ENCODE peak calls at places on chromosomes 16 and 17, in five cellular contexts. One of them, this sample, is unnamed.

GRCh38 chr17:28549274-28550132 is 2.9 kb downstream of the UNC119 start:
- DNase-seq in GM23338: no peak
- DNase-seq in SJCRH30: no peak
- DNase-seq in tibial artery: no peak
- DNase-seq in CD8-positive, alpha-beta memory T cell: peak; percentile 58
- DNase-seq in this sample: no peak

GRCh38 chr17:80202197-80202596 is 17.9 kb downstream of the SGSH start:
- DNase-seq in GM23338: no peak
- DNase-seq in CD8-positive, alpha-beta memory T cell: no peak
- DNase-seq in tibial artery: no peak
- DNase-seq in SJCRH30: no peak
- DNase-seq in this sample: no peak

GRCh38 chr16:54282202-54282922 is 4.2 kb downstream of the IRX3 start:
- DNase-seq in SJCRH30: no peak
- DNase-seq in GM23338: peak; percentile 81
- DNase-seq in CD8-positive, alpha-beta memory T cell: no peak
- DNase-seq in tibial artery: peak; percentile 63
- DNase-seq in this sample: no peak

GRCh38 chr17:14690704-14691103 is 389.8 kb downstream of the HS3ST3B1 start:
- DNase-seq in CD8-positive, alpha-beta memory T cell: no peak
- DNase-seq in SJCRH30: no peak
- DNase-seq in tibial artery: no peak
- DNase-seq in GM23338: no peak
- DNase-seq in this sample: no peak

GRCh38 chr17:81254955-81255717 is 16.0 kb downstream of the NDUFAF8 start:
- DNase-seq in SJCRH30: peak; percentile 99
- DNase-seq in CD8-positive, alpha-beta memory T cell: no peak
- DNase-seq in GM23338: peak; percentile 84
- DNase-seq in tibial artery: peak; percentile 89
- DNase-seq in this sample: peak; percentile 65

GRCh38 chr17:71071837-71072236 is 902.5 kb downstream of the KCNJ2 start:
- DNase-seq in CD8-positive, alpha-beta memory T cell: no peak
- DNase-seq in SJCRH30: peak; percentile 66
- DNase-seq in tibial artery: no peak
- DNase-seq in GM23338: no peak
- DNase-seq in this sample: peak; percentile 97

GRCh38 chr17:67974598-67975066 is 21.6 kb downstream of the C17orf58 start:
- DNase-seq in CD8-positive, alpha-beta memory T cell: no peak
- DNase-seq in tibial artery: no peak
- DNase-seq in GM23338: peak; percentile 97
- DNase-seq in SJCRH30: no peak
- DNase-seq in this sample: no peak

GRCh38 chr17:1275962-1276736 is 3.3 kb upstream of the TRARG1 start:
- DNase-seq in CD8-positive, alpha-beta memory T cell: peak; percentile 69
- DNase-seq in GM23338: peak; percentile 91
- DNase-seq in SJCRH30: peak; percentile 66
- DNase-seq in tibial artery: peak; percentile 75
- DNase-seq in this sample: no peak

GRCh38 chr17:48970224-48970623 is 1.8 kb upstream of the GIP start:
- DNase-seq in tibial artery: no peak
- DNase-seq in SJCRH30: peak; percentile 82
- DNase-seq in CD8-positive, alpha-beta memory T cell: no peak
- DNase-seq in GM23338: no peak
- DNase-seq in this sample: no peak

GRCh38 chr17:31524926-31525800 is 133.7 kb downstream of the RAB11FIP4 start:
- DNase-seq in GM23338: peak; percentile 98
- DNase-seq in tibial artery: peak; percentile 90
- DNase-seq in SJCRH30: peak; percentile 92
- DNase-seq in CD8-positive, alpha-beta memory T cell: peak; percentile 82
- DNase-seq in this sample: peak; percentile 59

GRCh38 chr16:90057738-90058173 is 19.4 kb downstream of the PRDM7 start:
- DNase-seq in GM23338: no peak
- DNase-seq in SJCRH30: no peak
- DNase-seq in tibial artery: no peak
- DNase-seq in CD8-positive, alpha-beta memory T cell: no peak
- DNase-seq in this sample: no peak

GRCh38 chr16:19135896-19136438 is 22.2 kb downstream of the ITPRIPL2 start:
- DNase-seq in tibial artery: no peak
- DNase-seq in SJCRH30: no peak
- DNase-seq in CD8-positive, alpha-beta memory T cell: no peak
- DNase-seq in GM23338: no peak
- DNase-seq in this sample: no peak

GRCh38 chr17:42378597-42379594 is 9.3 kb downstream of the STAT3 start:
- DNase-seq in tibial artery: no peak
- DNase-seq in CD8-positive, alpha-beta memory T cell: no peak
- DNase-seq in SJCRH30: no peak
- DNase-seq in GM23338: peak; percentile 52
- DNase-seq in this sample: no peak

GRCh38 chr17:73309727-73310555 is 1.9 kb downstream of the CDC42EP4 start:
- DNase-seq in SJCRH30: peak; percentile 61
- DNase-seq in tibial artery: no peak
- DNase-seq in CD8-positive, alpha-beta memory T cell: no peak
- DNase-seq in GM23338: peak; percentile 39
- DNase-seq in this sample: no peak

GRCh38 chr16:13727943-13728342 is 192.0 kb upstream of the ERCC4 start:
- DNase-seq in tibial artery: no peak
- DNase-seq in GM23338: no peak
- DNase-seq in SJCRH30: no peak
- DNase-seq in CD8-positive, alpha-beta memory T cell: no peak
- DNase-seq in this sample: no peak

GRCh38 chr17:57537524-57538410 is 207.3 kb downstream of the CCDC182 start:
- DNase-seq in GM23338: no peak
- DNase-seq in CD8-positive, alpha-beta memory T cell: no peak
- DNase-seq in SJCRH30: peak; percentile 53
- DNase-seq in tibial artery: no peak
- DNase-seq in this sample: no peak

GRCh38 chr17:76869878-76870714 is 1.9 kb downstream of the MGAT5B start:
- DNase-seq in tibial artery: no peak
- DNase-seq in CD8-positive, alpha-beta memory T cell: no peak
- DNase-seq in SJCRH30: no peak
- DNase-seq in GM23338: peak; percentile 77
- DNase-seq in this sample: no peak

GRCh38 chr17:164536-165235 is 16.8 kb downstream of the DOC2B start:
- DNase-seq in SJCRH30: peak; percentile 67
- DNase-seq in CD8-positive, alpha-beta memory T cell: no peak
- DNase-seq in GM23338: peak; percentile 68
- DNase-seq in tibial artery: no peak
- DNase-seq in this sample: no peak

GRCh38 chr16:3774156-3774767 is 56.9 kb upstream of the TRAP1 start:
- DNase-seq in CD8-positive, alpha-beta memory T cell: no peak
- DNase-seq in GM23338: no peak
- DNase-seq in tibial artery: no peak
- DNase-seq in SJCRH30: peak; percentile 9
- DNase-seq in this sample: no peak

GRCh38 chr16:81700071-81700779 is 78.9 kb upstream of the PLCG2 start:
- DNase-seq in GM23338: no peak
- DNase-seq in tibial artery: no peak
- DNase-seq in CD8-positive, alpha-beta memory T cell: no peak
- DNase-seq in SJCRH30: no peak
- DNase-seq in this sample: no peak

GRCh38 chr16:2516391-2517240 is 2.9 kb downstream of the ATP6V0C start:
- DNase-seq in SJCRH30: no peak
- DNase-seq in GM23338: no peak
- DNase-seq in tibial artery: no peak
- DNase-seq in CD8-positive, alpha-beta memory T cell: no peak
- DNase-seq in this sample: no peak

GRCh38 chr17:7309628-7310027 is 2.2 kb downstream of the EIF5A start:
- DNase-seq in CD8-positive, alpha-beta memory T cell: no peak
- DNase-seq in tibial artery: no peak
- DNase-seq in SJCRH30: no peak
- DNase-seq in GM23338: no peak
- DNase-seq in this sample: no peak
- H3K4me3 ChIP-seq in CD8-positive, alpha-beta memory T cell: peak overlapping the region; percentile 60
- H3K4me3 ChIP-seq in tibial artery: peak overlapping the region; percentile 98
- H3K4me3 ChIP-seq in SJCRH30: no peak overlapping the region
- H3K4me3 ChIP-seq in GM23338: peak overlapping the region; percentile 98
- H3K4me3 ChIP-seq in this sample: no peak overlapping the region

GRCh38 chr17:53142890-53143289 is 679.8 kb upstream of the KIF2B start:
- DNase-seq in tibial artery: no peak
- DNase-seq in SJCRH30: no peak
- DNase-seq in CD8-positive, alpha-beta memory T cell: no peak
- DNase-seq in GM23338: peak; percentile 46
- DNase-seq in this sample: no peak
- H3K27me3 ChIP-seq in tibial artery: no peaks in the 10 kb centered on the region
- H3K27me3 ChIP-seq in SJCRH30: no peaks in the 10 kb centered on the region
- H3K27me3 ChIP-seq in CD8-positive, alpha-beta memory T cell: no peaks in the 10 kb centered on the region
- H3K27me3 ChIP-seq in GM23338: no peaks in the 10 kb centered on the region
- H3K27me3 ChIP-seq in this sample: no peaks in the 10 kb centered on the region

GRCh38 chr17:19770985-19771710 is 23.1 kb upstream of the ALDH3A1 start:
- DNase-seq in SJCRH30: no peak
- DNase-seq in GM23338: no peak
- DNase-seq in tibial artery: peak; percentile 61
- DNase-seq in CD8-positive, alpha-beta memory T cell: no peak
- DNase-seq in this sample: no peak
- H3K4me3 ChIP-seq in SJCRH30: no peak overlapping the region
- H3K4me3 ChIP-seq in GM23338: no peak overlapping the region
- H3K4me3 ChIP-seq in tibial artery: no peak overlapping the region
- H3K4me3 ChIP-seq in CD8-positive, alpha-beta memory T cell: no peak overlapping the region
- H3K4me3 ChIP-seq in this sample: no peak overlapping the region

GRCh38 chr16:58333937-58334336 is 39.1 kb upstream of the PRSS54 start:
- DNase-seq in SJCRH30: no peak
- DNase-seq in CD8-positive, alpha-beta memory T cell: no peak
- DNase-seq in tibial artery: no peak
- DNase-seq in GM23338: no peak
- DNase-seq in this sample: no peak
- H3K27me3 ChIP-seq in SJCRH30: no peaks in the 10 kb centered on the region
- H3K27me3 ChIP-seq in CD8-positive, alpha-beta memory T cell: no peaks in the 10 kb centered on the region
- H3K27me3 ChIP-seq in tibial artery: peaks cover 12% of the 10 kb centered on the region
- H3K27me3 ChIP-seq in GM23338: no peaks in the 10 kb centered on the region
- H3K27me3 ChIP-seq in this sample: no peaks in the 10 kb centered on the region

GRCh38 chr17:47829870-47830269 is 1.5 kb downstream of the MRPL10 start:
- DNase-seq in tibial artery: no peak
- DNase-seq in SJCRH30: no peak
- DNase-seq in GM23338: no peak
- DNase-seq in CD8-positive, alpha-beta memory T cell: peak; percentile 75
- DNase-seq in this sample: no peak
- H3K4me3 ChIP-seq in tibial artery: no peak overlapping the region
- H3K4me3 ChIP-seq in SJCRH30: no peak overlapping the region
- H3K4me3 ChIP-seq in GM23338: no peak overlapping the region
- H3K4me3 ChIP-seq in CD8-positive, alpha-beta memory T cell: peak overlapping the region; percentile 98
- H3K4me3 ChIP-seq in this sample: no peak overlapping the region

DNA sequence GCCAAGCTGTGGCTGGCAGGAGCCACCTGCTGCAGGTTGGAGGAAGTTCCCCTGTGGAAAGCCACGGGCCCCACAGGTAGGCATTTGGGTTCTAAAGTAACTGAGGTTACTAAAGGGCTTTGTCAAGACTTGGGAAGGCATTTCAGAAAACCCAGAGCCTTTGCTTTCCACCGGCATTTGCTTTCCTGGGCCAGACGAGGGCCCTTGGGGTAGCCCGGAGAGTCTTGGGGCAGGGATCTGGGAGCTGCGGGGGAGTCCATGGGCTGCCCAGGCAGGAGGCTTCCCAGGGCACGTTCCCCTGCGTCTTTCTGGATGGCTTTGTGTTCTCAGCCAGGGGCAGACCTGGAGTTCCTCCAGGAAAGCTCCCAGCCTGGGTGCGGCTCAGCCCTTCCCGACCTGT is 43.5 kb downstream of the JPH3 start:
- DNase-seq in GM23338: no peak
- DNase-seq in SJCRH30: no peak
- DNase-seq in tibial artery: no peak
- DNase-seq in CD8-positive, alpha-beta memory T cell: no peak
- DNase-seq in this sample: no peak
- H3K27me3 ChIP-seq in GM23338: no peaks in the 10 kb centered on the region
- H3K27me3 ChIP-seq in SJCRH30: no peaks in the 10 kb centered on the region
- H3K27me3 ChIP-seq in tibial artery: peaks cover 62% of the 10 kb centered on the region
- H3K27me3 ChIP-seq in CD8-positive, alpha-beta memory T cell: no peaks in the 10 kb centered on the region
- H3K27me3 ChIP-seq in this sample: peaks cover 42% of the 10 kb centered on the region

GRCh38 chr17:32944248-32945020 is 16.5 kb downstream of the TMEM98 start:
- DNase-seq in GM23338: no peak
- DNase-seq in tibial artery: no peak
- DNase-seq in CD8-positive, alpha-beta memory T cell: no peak
- DNase-seq in SJCRH30: no peak
- DNase-seq in this sample: no peak
- H3K4me3 ChIP-seq in GM23338: no peak overlapping the region
- H3K4me3 ChIP-seq in tibial artery: no peak overlapping the region
- H3K4me3 ChIP-seq in CD8-positive, alpha-beta memory T cell: no peak overlapping the region
- H3K4me3 ChIP-seq in SJCRH30: no peak overlapping the region
- H3K4me3 ChIP-seq in this sample: no peak overlapping the region

GRCh38 chr16:21233045-21233520 is 416 bp upstream of the ANKS4B start:
- DNase-seq in CD8-positive, alpha-beta memory T cell: no peak
- DNase-seq in tibial artery: no peak
- DNase-seq in SJCRH30: no peak
- DNase-seq in GM23338: no peak
- DNase-seq in this sample: no peak

GRCh38 chr16:21224800-21225199 is 8.7 kb upstream of the ANKS4B start:
- DNase-seq in tibial artery: no peak
- DNase-seq in GM23338: no peak
- DNase-seq in CD8-positive, alpha-beta memory T cell: no peak
- DNase-seq in SJCRH30: no peak
- DNase-seq in this sample: no peak

GRCh38 chr16:21226749-21227148 is 6.8 kb upstream of the ANKS4B start:
- DNase-seq in GM23338: no peak
- DNase-seq in SJCRH30: no peak
- DNase-seq in CD8-positive, alpha-beta memory T cell: no peak
- DNase-seq in tibial artery: no peak
- DNase-seq in this sample: no peak

GRCh38 chr16:21227886-21228285 is 5.6 kb upstream of the ANKS4B start:
- DNase-seq in SJCRH30: no peak
- DNase-seq in CD8-positive, alpha-beta memory T cell: no peak
- DNase-seq in GM23338: no peak
- DNase-seq in tibial artery: no peak
- DNase-seq in this sample: no peak

GRCh38 chr16:21228473-21228872 is 5.0 kb upstream of the ANKS4B start:
- DNase-seq in SJCRH30: no peak
- DNase-seq in tibial artery: no peak
- DNase-seq in GM23338: no peak
- DNase-seq in CD8-positive, alpha-beta memory T cell: no peak
- DNase-seq in this sample: no peak
- H3K27me3 ChIP-seq in SJCRH30: no peaks in the 10 kb centered on the region
- H3K27me3 ChIP-seq in tibial artery: peaks cover 14% of the 10 kb centered on the region
- H3K27me3 ChIP-seq in GM23338: no peaks in the 10 kb centered on the region
- H3K27me3 ChIP-seq in CD8-positive, alpha-beta memory T cell: no peaks in the 10 kb centered on the region
- H3K27me3 ChIP-seq in this sample: no peaks in the 10 kb centered on the region

This sample was measured in kidney epithelial cell.